ENCODE peak calls at places on chromosomes 4 and X, in six cellular contexts. K is breast epithelium, C is body of pancreas, J is ovary, Z is heart left ventricle, E is lung. T is an unnamed sample. For H3K9me3, the result is how much of the 10 kb centered on the place peaks cover.

GRCh38 chr4:5784021-5784420 is 73.0 kb downstream of the EVC start:
- DNase-seq in K (no peak), C (no peak), J (no peak), Z (no peak), E (no peak), T (no peak)

GRCh38 chr4:128061566-128062536 is 739 bp downstream of the LARP1B start:
- DNase-seq in K (peak), C (peak), J (peak), Z (peak), E (peak), T (peak)

GRCh38 chrX:140274761-140275525 is 229.9 kb downstream of the SOX3 start:
- DNase-seq in K (no peak), C (no peak), J (no peak), Z (no peak), E (no peak), T (no peak)

GRCh38 chrX:119512145-119512800 is 44.0 kb downstream of the SLC25A5 start:
- DNase-seq in K (peak), C (peak), J (peak), Z (peak), E (peak), T (no peak)

GRCh38 chr4:156223985-156224384 is 270.3 kb upstream of the CTSO start:
- DNase-seq in K (no peak), C (no peak), J (no peak), Z (no peak), E (no peak), T (no peak)

GRCh38 chr4:40307627-40308497 is 27.3 kb upstream of the CHRNA9 start:
- DNase-seq in K (no peak), C (peak), J (no peak), Z (no peak), E (no peak), T (peak)

GRCh38 chr4:37549003-37549402 is 137.2 kb downstream of the RELL1 start:
- DNase-seq in K (no peak), C (no peak), J (no peak), Z (no peak), E (no peak), T (no peak)

GRCh38 chr4:127708985-127709384 is 21.2 kb upstream of the SLC25A31 start:
- DNase-seq in K (peak), C (peak), J (no peak), Z (peak), E (no peak), T (no peak)

GRCh38 chr4:114087596-114088230 is 108.3 kb upstream of the ARSJ start:
- DNase-seq in K (no peak), C (no peak), J (no peak), Z (no peak), E (no peak), T (no peak)

GRCh38 chr4:87007345-87008181 is 72.8 kb downstream of the AFF1 start:
- DNase-seq in K (peak), C (peak), J (peak), Z (peak), E (peak), T (peak)

GRCh38 chr4:6920174-6920573 is 10.5 kb downstream of the TBC1D14 start:
- DNase-seq in K (no peak), C (no peak), J (no peak), Z (no peak), E (peak), T (no peak)

GRCh38 chr4:2662598-2662997 is 93.5 kb downstream of the TNIP2 start:
- DNase-seq in K (no peak), C (no peak), J (no peak), Z (no peak), E (no peak), T (no peak)

GRCh38 chr4:6095023-6095817 is 77.0 kb upstream of the C4orf50 start:
- DNase-seq in K (no peak), C (no peak), J (no peak), Z (no peak), E (no peak), T (no peak)

GRCh38 chr4:110361921-110362320 is 114.0 kb upstream of the ENPEP start:
- DNase-seq in K (no peak), C (no peak), J (no peak), Z (no peak), E (no peak), T (no peak)

GRCh38 chrX:70445876-70446275 is 1.2 kb downstream of the DLG3 start:
- DNase-seq in K (no peak), C (no peak), J (no peak), Z (no peak), E (no peak), T (no peak)

GRCh38 chr4:39635023-39635422 is 3.6 kb downstream of the SMIM14 start:
- DNase-seq in K (peak), C (peak), J (no peak), Z (no peak), E (peak), T (no peak)

GRCh38 chr4:140135529-140136021 is 18.4 kb downstream of the MAML3 start:
- DNase-seq in K (no peak), C (no peak), J (peak), Z (peak), E (no peak), T (no peak)

GRCh38 chr4:159177265-159178146 is 74.6 kb downstream of the RAPGEF2 start:
- DNase-seq in K (no peak), C (no peak), J (no peak), Z (no peak), E (no peak), T (no peak)

GRCh38 chr4:15947684-15948083 is 9.1 kb upstream of the FGFBP1 start:
- DNase-seq in K (no peak), C (no peak), J (no peak), Z (no peak), E (no peak), T (no peak)

GRCh38 chr4:8332891-8333331 is 63.4 kb downstream of the HTRA3 start:
- DNase-seq in K (peak), C (no peak), J (no peak), Z (peak), E (no peak), T (no peak)

GRCh38 chrX:133045986-133046385 is 50.9 kb downstream of the USP26 start:
- DNase-seq in K (no peak), C (peak), J (no peak), Z (no peak), E (no peak), T (no peak)

GRCh38 chr4:27985522-27985921 is 1124.9 kb downstream of the STIM2 start:
- DNase-seq in K (no peak), C (no peak), J (no peak), Z (no peak), E (no peak), T (no peak)

GRCh38 chr4:1514612-1515011 is 108.4 kb upstream of the NKX1-1 start:
- DNase-seq in K (no peak), C (no peak), J (no peak), Z (no peak), E (no peak), T (no peak)

GRCh38 chr4:139099366-139099982 is 77.5 kb downstream of the ELF2 start:
- DNase-seq in K (peak), C (peak), J (peak), Z (peak), E (peak), T (peak)
- H3K27ac ChIP-seq in K (no peak), C (no peak), J (no peak), Z (no peak), E (no peak), T (no peak)

GRCh38 chr4:89586318-89586717 is 250.6 kb downstream of the SNCA start:
- DNase-seq in K (no peak), C (no peak), J (no peak), Z (no peak), E (no peak), T (no peak)
- TF ChIP-seq CTCF in K (no peak), C (no peak), J (no peak), Z (no peak), E (no peak), T (no peak)

GRCh38 chr4:49000806-49001205 is 14.7 kb downstream of the CWH43 start:
- DNase-seq in K (no peak), C (no peak), J (no peak), Z (no peak), E (no peak), T (no peak)
- H3K9me3 ChIP-seq in K (under half), C (under half), J (under half), Z (under half), E (under half), T (under half)

GRCh38 chr4:163494360-163495241 is at the start of gene TMA16:
- DNase-seq in K (peak), C (peak), J (peak), Z (peak), E (peak), T (peak)
- H3K27ac ChIP-seq in K (peak), C (peak), J (peak), Z (peak), E (peak), T (peak)

GRCh38 chrX:104310084-104310483 is 55.4 kb upstream of the ESX1 start:
- DNase-seq in K (no peak), C (no peak), J (no peak), Z (no peak), E (no peak), T (no peak)
- TF ChIP-seq CTCF in K (no peak), C (no peak), J (no peak), Z (no peak), E (no peak), T (no peak)

DNA sequence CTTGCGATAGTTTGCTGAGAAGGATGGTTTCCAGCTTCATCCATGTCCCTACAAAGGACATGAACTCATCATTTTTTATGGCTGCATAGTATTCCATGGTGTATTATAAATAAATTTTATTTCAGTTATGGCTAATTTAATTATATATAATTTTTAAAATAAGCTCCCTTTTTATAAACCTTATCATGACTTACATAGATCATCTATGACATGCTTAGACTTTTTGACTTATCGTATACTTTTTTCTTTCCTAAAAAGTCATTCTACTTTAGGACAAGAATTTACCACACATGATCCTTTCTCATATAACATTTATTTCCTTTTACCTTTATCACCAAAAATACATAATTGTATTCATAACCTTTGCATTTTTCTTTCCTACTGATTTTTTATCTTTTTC is 376.5 kb downstream of the CCSER1 start:
- DNase-seq in K (no peak), C (no peak), J (no peak), Z (no peak), E (no peak), T (no peak)
- H3K9me3 ChIP-seq in K (under half), C (under half), J (under half), Z (under half), E (under half), T (under half)